ENCODE peak calls at places on chromosomes 16 and 17, in ten cellular contexts. One of them, this sample, is unnamed.

GRCh38 chr17:66351053-66351452 is 48.6 kb downstream of the PRKCA start:
- DNase-seq in AG08396: no peak
- DNase-seq in activated B cell treated with CpG ODN at 0.5 μM for 24 hours: no peak
- DNase-seq in body of pancreas: peak
- DNase-seq in psoas muscle: peak
- DNase-seq in KBM-7: no peak
- DNase-seq in mucosa of descending colon: peak
- DNase-seq in activated naive CD8-positive, alpha-beta T cell treated with anti-CD3 and anti-CD28 coated beads, Interleukin-2, amount 10 ng/mL, durations not matched to agents 7 days and 5 days: no peak
- DNase-seq in T-helper 1 cell: no peak
- DNase-seq in left cardiac atrium: peak
- DNase-seq in this sample: no peak

GRCh38 chr16:86504315-86505184 is 5.8 kb upstream of the FOXF1 start:
- DNase-seq in mucosa of descending colon: no peak
- DNase-seq in activated B cell treated with CpG ODN at 0.5 μM for 24 hours: no peak
- DNase-seq in AG08396: no peak
- DNase-seq in psoas muscle: no peak
- DNase-seq in body of pancreas: no peak
- DNase-seq in T-helper 1 cell: no peak
- DNase-seq in left cardiac atrium: no peak
- DNase-seq in activated naive CD8-positive, alpha-beta T cell treated with anti-CD3 and anti-CD28 coated beads, Interleukin-2, amount 10 ng/mL, durations not matched to agents 7 days and 5 days: no peak
- DNase-seq in KBM-7: no peak
- DNase-seq in this sample: no peak

GRCh38 chr16:67248401-67249177 is at the start of gene SLC9A5:
- DNase-seq in activated naive CD8-positive, alpha-beta T cell treated with anti-CD3 and anti-CD28 coated beads, Interleukin-2, amount 10 ng/mL, durations not matched to agents 7 days and 5 days: peak
- DNase-seq in mucosa of descending colon: peak
- DNase-seq in AG08396: peak
- DNase-seq in KBM-7: no peak
- DNase-seq in psoas muscle: peak
- DNase-seq in left cardiac atrium: peak
- DNase-seq in T-helper 1 cell: peak
- DNase-seq in activated B cell treated with CpG ODN at 0.5 μM for 24 hours: peak
- DNase-seq in body of pancreas: no peak
- DNase-seq in this sample: peak

GRCh38 chr17:75693500-75694481 is 26.7 kb downstream of the SAP30BP start:
- DNase-seq in KBM-7: no peak
- DNase-seq in activated naive CD8-positive, alpha-beta T cell treated with anti-CD3 and anti-CD28 coated beads, Interleukin-2, amount 10 ng/mL, durations not matched to agents 7 days and 5 days: no peak
- DNase-seq in left cardiac atrium: peak
- DNase-seq in body of pancreas: peak
- DNase-seq in T-helper 1 cell: no peak
- DNase-seq in psoas muscle: peak
- DNase-seq in mucosa of descending colon: no peak
- DNase-seq in activated B cell treated with CpG ODN at 0.5 μM for 24 hours: no peak
- DNase-seq in AG08396: peak
- DNase-seq in this sample: no peak

GRCh38 chr17:66655861-66656260 is 179.1 kb upstream of the CACNG5 start:
- DNase-seq in activated naive CD8-positive, alpha-beta T cell treated with anti-CD3 and anti-CD28 coated beads, Interleukin-2, amount 10 ng/mL, durations not matched to agents 7 days and 5 days: no peak
- DNase-seq in body of pancreas: no peak
- DNase-seq in psoas muscle: no peak
- DNase-seq in T-helper 1 cell: no peak
- DNase-seq in KBM-7: no peak
- DNase-seq in AG08396: peak
- DNase-seq in left cardiac atrium: no peak
- DNase-seq in activated B cell treated with CpG ODN at 0.5 μM for 24 hours: no peak
- DNase-seq in mucosa of descending colon: no peak
- DNase-seq in this sample: no peak

GRCh38 chr16:51129105-51129504 is 22.0 kb downstream of the SALL1 start:
- DNase-seq in KBM-7: no peak
- DNase-seq in T-helper 1 cell: no peak
- DNase-seq in left cardiac atrium: no peak
- DNase-seq in body of pancreas: no peak
- DNase-seq in psoas muscle: no peak
- DNase-seq in activated B cell treated with CpG ODN at 0.5 μM for 24 hours: no peak
- DNase-seq in mucosa of descending colon: no peak
- DNase-seq in AG08396: no peak
- DNase-seq in activated naive CD8-positive, alpha-beta T cell treated with anti-CD3 and anti-CD28 coated beads, Interleukin-2, amount 10 ng/mL, durations not matched to agents 7 days and 5 days: no peak
- DNase-seq in this sample: no peak

GRCh38 chr16:68406458-68407041 is 41.8 kb downstream of the SMPD3 start:
- DNase-seq in AG08396: peak
- DNase-seq in psoas muscle: no peak
- DNase-seq in left cardiac atrium: no peak
- DNase-seq in T-helper 1 cell: no peak
- DNase-seq in body of pancreas: no peak
- DNase-seq in activated B cell treated with CpG ODN at 0.5 μM for 24 hours: no peak
- DNase-seq in KBM-7: no peak
- DNase-seq in activated naive CD8-positive, alpha-beta T cell treated with anti-CD3 and anti-CD28 coated beads, Interleukin-2, amount 10 ng/mL, durations not matched to agents 7 days and 5 days: no peak
- DNase-seq in mucosa of descending colon: no peak
- DNase-seq in this sample: no peak

GRCh38 chr17:68829211-68829610 is 126.0 kb downstream of the ABCA8 start:
- DNase-seq in left cardiac atrium: no peak
- DNase-seq in T-helper 1 cell: no peak
- DNase-seq in psoas muscle: no peak
- DNase-seq in mucosa of descending colon: no peak
- DNase-seq in activated naive CD8-positive, alpha-beta T cell treated with anti-CD3 and anti-CD28 coated beads, Interleukin-2, amount 10 ng/mL, durations not matched to agents 7 days and 5 days: no peak
- DNase-seq in KBM-7: no peak
- DNase-seq in activated B cell treated with CpG ODN at 0.5 μM for 24 hours: no peak
- DNase-seq in body of pancreas: no peak
- DNase-seq in AG08396: no peak
- DNase-seq in this sample: no peak

GRCh38 chr17:40072481-40073346 is 9.9 kb downstream of the THRA start:
- DNase-seq in body of pancreas: peak
- DNase-seq in T-helper 1 cell: no peak
- DNase-seq in AG08396: no peak
- DNase-seq in activated naive CD8-positive, alpha-beta T cell treated with anti-CD3 and anti-CD28 coated beads, Interleukin-2, amount 10 ng/mL, durations not matched to agents 7 days and 5 days: no peak
- DNase-seq in KBM-7: no peak
- DNase-seq in left cardiac atrium: no peak
- DNase-seq in activated B cell treated with CpG ODN at 0.5 μM for 24 hours: no peak
- DNase-seq in psoas muscle: no peak
- DNase-seq in mucosa of descending colon: peak
- DNase-seq in this sample: no peak

GRCh38 chr16:10835281-10835931 is 16.8 kb upstream of the TVP23A start:
- DNase-seq in T-helper 1 cell: no peak
- DNase-seq in activated naive CD8-positive, alpha-beta T cell treated with anti-CD3 and anti-CD28 coated beads, Interleukin-2, amount 10 ng/mL, durations not matched to agents 7 days and 5 days: no peak
- DNase-seq in body of pancreas: no peak
- DNase-seq in mucosa of descending colon: no peak
- DNase-seq in left cardiac atrium: no peak
- DNase-seq in AG08396: no peak
- DNase-seq in activated B cell treated with CpG ODN at 0.5 μM for 24 hours: no peak
- DNase-seq in psoas muscle: no peak
- DNase-seq in KBM-7: no peak
- DNase-seq in this sample: peak

GRCh38 chr16:25291580-25291979 is 33.9 kb upstream of the ZKSCAN2 start:
- DNase-seq in AG08396: no peak
- DNase-seq in mucosa of descending colon: no peak
- DNase-seq in activated B cell treated with CpG ODN at 0.5 μM for 24 hours: no peak
- DNase-seq in left cardiac atrium: no peak
- DNase-seq in activated naive CD8-positive, alpha-beta T cell treated with anti-CD3 and anti-CD28 coated beads, Interleukin-2, amount 10 ng/mL, durations not matched to agents 7 days and 5 days: no peak
- DNase-seq in body of pancreas: no peak
- DNase-seq in KBM-7: no peak
- DNase-seq in psoas muscle: no peak
- DNase-seq in T-helper 1 cell: no peak
- DNase-seq in this sample: no peak